ENCODE peak calls at places on chromosomes 13 and 19, in eight cellular contexts. W is AG04449, M is heart left ventricle, D is fibroblast of lung, H is Caco-2, U is esophagus squamous epithelium, Q is HCT116, A is left ventricle myocardium inferior. I is an unnamed sample.

GRCh38 chr19:55486971-55487883 is 1.0 kb upstream of the SSC5D start:
- DNase-seq in W (peak), M (peak), D (peak), H (peak), U (no peak), Q (no peak), A (peak), I (no peak)

GRCh38 chr19:18379803-18380747 is 5.9 kb upstream of the GDF15 start:
- DNase-seq in W (no peak), M (peak), D (peak), H (peak), U (no peak), Q (peak), A (peak), I (peak)

GRCh38 chr13:30745917-30746686 is 10.8 kb downstream of the ALOX5AP start:
- DNase-seq in W (no peak), M (no peak), D (peak), H (peak), U (no peak), Q (no peak), A (no peak), I (no peak)

GRCh38 chr13:107847406-107847805 is 367.9 kb downstream of the LIG4 start:
- DNase-seq in W (no peak), M (no peak), D (no peak), H (no peak), U (no peak), Q (no peak), A (no peak), I (no peak)

GRCh38 chr19:55546822-55547614 is 1.7 kb upstream of the SBK3 start:
- DNase-seq in W (no peak), M (peak), D (peak), H (no peak), U (no peak), Q (no peak), A (peak), I (no peak)

GRCh38 chr13:103282571-103283450 is 216.6 kb upstream of the SLC10A2 start:
- DNase-seq in W (no peak), M (no peak), D (peak), H (no peak), U (no peak), Q (no peak), A (no peak), I (no peak)

GRCh38 chr13:27792393-27793218 is at the start of gene GSX1:
- DNase-seq in W (no peak), M (peak), D (peak), H (peak), U (no peak), Q (no peak), A (peak), I (peak)

GRCh38 chr19:19937403-19937802 is 36.7 kb downstream of the ZNF93 start:
- DNase-seq in W (no peak), M (no peak), D (no peak), H (no peak), U (no peak), Q (no peak), A (no peak), I (no peak)

GRCh38 chr19:3459322-3459881 is 20.9 kb downstream of the SMIM24 start:
- DNase-seq in W (peak), M (peak), D (peak), H (no peak), U (no peak), Q (no peak), A (peak), I (no peak)

GRCh38 chr13:27533155-27533643 is 82.8 kb upstream of the MTIF3 start:
- DNase-seq in W (no peak), M (peak), D (peak), H (peak), U (no peak), Q (peak), A (peak), I (no peak)

GRCh38 chr13:33445476-33445875 is 159.9 kb upstream of the STARD13 start:
- DNase-seq in W (no peak), M (no peak), D (no peak), H (no peak), U (no peak), Q (no peak), A (no peak), I (peak)

GRCh38 chr13:51879133-51879532 is 17.4 kb downstream of the CCDC70 start:
- DNase-seq in W (no peak), M (no peak), D (no peak), H (no peak), U (no peak), Q (no peak), A (no peak), I (no peak)

GRCh38 chr13:76992548-76993001 is 694 bp downstream of the CLN5 start:
- DNase-seq in W (no peak), M (peak), D (peak), H (no peak), U (no peak), Q (no peak), A (no peak), I (no peak)

GRCh38 chr13:111883571-111884343 is 183.2 kb upstream of the SOX1 start:
- DNase-seq in W (no peak), M (no peak), D (no peak), H (no peak), U (no peak), Q (no peak), A (no peak), I (no peak)

GRCh38 chr19:44690131-44690440 is 8.9 kb upstream of the CEACAM16 start:
- DNase-seq in W (no peak), M (no peak), D (no peak), H (no peak), U (no peak), Q (no peak), A (no peak), I (no peak)

GRCh38 chr13:101523732-101524131 is 71.3 kb downstream of the ITGBL1 start:
- DNase-seq in W (no peak), M (peak), D (peak), H (no peak), U (no peak), Q (no peak), A (no peak), I (no peak)

GRCh38 chr19:29680937-29681336 is 15.7 kb downstream of the PLEKHF1 start:
- DNase-seq in W (no peak), M (no peak), D (no peak), H (no peak), U (no peak), Q (no peak), A (no peak), I (no peak)

GRCh38 chr13:114097893-114098688 is 34.3 kb downstream of the RASA3 start:
- DNase-seq in W (no peak), M (peak), D (no peak), H (peak), U (no peak), Q (no peak), A (no peak), I (no peak)

GRCh38 chr19:8466018-8466417 is 21.2 kb downstream of the HNRNPM start:
- DNase-seq in W (no peak), M (no peak), D (peak), H (no peak), U (no peak), Q (no peak), A (no peak), I (no peak)

GRCh38 chr19:54121259-54121658 is 5.7 kb downstream of the PRPF31 start:
- DNase-seq in W (no peak), M (no peak), D (no peak), H (no peak), U (no peak), Q (no peak), A (no peak), I (no peak)

GRCh38 chr19:55118401-55118991 is 1.1 kb upstream of the PPP1R12C start:
- DNase-seq in W (no peak), M (peak), D (no peak), H (peak), U (no peak), Q (no peak), A (peak), I (no peak)

GRCh38 chr19:11164879-11165406 is 9.4 kb upstream of the SPC24 start:
- DNase-seq in W (no peak), M (peak), D (peak), H (no peak), U (no peak), Q (no peak), A (peak), I (no peak)

GRCh38 chr13:110455941-110456340 is 105.6 kb downstream of the RAB20 start:
- DNase-seq in W (no peak), M (peak), D (peak), H (peak), U (no peak), Q (peak), A (peak), I (peak)

GRCh38 chr19:18833141-18833476 is 1.4 kb downstream of the UPF1 start:
- DNase-seq in W (no peak), M (no peak), D (no peak), H (no peak), U (no peak), Q (no peak), A (no peak), I (no peak)

GRCh38 chr19:19053508-19054314 is 10.1 kb upstream of the SLC25A42 start:
- DNase-seq in W (no peak), M (peak), D (no peak), H (peak), U (no peak), Q (peak), A (peak), I (no peak)

GRCh38 chr13:52118595-52118994 is 10.3 kb downstream of the NEK5 start:
- DNase-seq in W (no peak), M (no peak), D (no peak), H (no peak), U (no peak), Q (no peak), A (no peak), I (no peak)

GRCh38 chr19:10768936-10769335 is 51.1 kb downstream of the DNM2 start:
- DNase-seq in W (no peak), M (no peak), D (no peak), H (no peak), U (no peak), Q (no peak), A (no peak), I (no peak)

GRCh38 chr13:110229905-110230563 is 76.9 kb downstream of the COL4A1 start:
- DNase-seq in W (no peak), M (no peak), D (no peak), H (no peak), U (no peak), Q (no peak), A (no peak), I (no peak)

GRCh38 chr13:114134111-114134943 is 1.9 kb upstream of the RASA3 start:
- DNase-seq in W (no peak), M (no peak), D (no peak), H (no peak), U (no peak), Q (no peak), A (no peak), I (no peak)

GRCh38 chr13:70884196-70884595 is 775.9 kb upstream of the KLHL1 start:
- DNase-seq in W (no peak), M (no peak), D (no peak), H (no peak), U (no peak), Q (no peak), A (no peak), I (no peak)

GRCh38 chr19:39014037-39014436 is 18.3 kb downstream of the FBXO27 start:
- DNase-seq in W (no peak), M (no peak), D (no peak), H (no peak), U (no peak), Q (no peak), A (no peak), I (no peak)

GRCh38 chr19:4279530-4280422 is 710 bp downstream of the SHD start:
- DNase-seq in W (no peak), M (no peak), D (no peak), H (no peak), U (no peak), Q (no peak), A (no peak), I (no peak)

GRCh38 chr19:996051-996838 is 4.0 kb upstream of the GRIN3B start:
- DNase-seq in W (no peak), M (no peak), D (peak), H (peak), U (no peak), Q (no peak), A (no peak), I (no peak)

GRCh38 chr13:75938811-75939525 is 302.8 kb downstream of the LMO7 start:
- DNase-seq in W (no peak), M (no peak), D (peak), H (no peak), U (no peak), Q (no peak), A (no peak), I (no peak)

GRCh38 chr13:50382511-50382910 is 367.3 kb downstream of the KCNRG start:
- DNase-seq in W (no peak), M (no peak), D (no peak), H (no peak), U (no peak), Q (no peak), A (no peak), I (no peak)

GRCh38 chr19:29329460-29330134 is 116.6 kb upstream of the UQCRFS1 start:
- DNase-seq in W (no peak), M (no peak), D (no peak), H (peak), U (no peak), Q (no peak), A (no peak), I (peak)

GRCh38 chr19:41870401-41870873 is 6.6 kb upstream of the CD79A start:
- DNase-seq in W (no peak), M (no peak), D (peak), H (no peak), U (no peak), Q (no peak), A (no peak), I (no peak)

GRCh38 chr13:43116242-43116641 is 92.9 kb downstream of the DNAJC15 start:
- DNase-seq in W (no peak), M (no peak), D (no peak), H (no peak), U (no peak), Q (no peak), A (no peak), I (no peak)

GRCh38 chr13:101978546-101979315 is 423.1 kb downstream of the FGF14 start:
- DNase-seq in W (no peak), M (peak), D (no peak), H (no peak), U (no peak), Q (no peak), A (no peak), I (no peak)

GRCh38 chr13:25169951-25170553 is 2.0 kb downstream of the AMER2 start:
- DNase-seq in W (no peak), M (no peak), D (no peak), H (no peak), U (no peak), Q (no peak), A (no peak), I (no peak)

GRCh38 chr13:25171170-25171516 is 945 bp downstream of the AMER2 start:
- DNase-seq in W (no peak), M (no peak), D (no peak), H (no peak), U (no peak), Q (no peak), A (no peak), I (no peak)

GRCh38 chr13:25171517-25172302 is at the start of gene AMER2:
- DNase-seq in W (no peak), M (no peak), D (peak), H (no peak), U (no peak), Q (no peak), A (peak), I (no peak)

GRCh38 chr13:25169356-25169755 is 2.7 kb downstream of the AMER2 start:
- DNase-seq in W (no peak), M (no peak), D (no peak), H (no peak), U (no peak), Q (no peak), A (no peak), I (no peak)

GRCh38 chr13:25170554-25171107 is 1.5 kb downstream of the AMER2 start:
- DNase-seq in W (no peak), M (no peak), D (no peak), H (no peak), U (no peak), Q (no peak), A (no peak), I (no peak)
- H3K4me3 ChIP-seq in W (no peak), M (peak), D (no peak), H (no peak), U (peak), Q (no peak), A (peak), I (no peak)

GRCh38 chr19:58516964-58517833 is 2.4 kb downstream of the ZBTB45 start:
- DNase-seq in W (no peak), M (no peak), D (no peak), H (no peak), U (no peak), Q (no peak), A (no peak), I (no peak)
- TF ChIP-seq CTCF in W (no peak), M (no peak), D (no peak), H (no peak), U (no peak), Q (peak), A (no peak), I (peak)

GRCh38 chr19:48568345-48568886 is 16.4 kb downstream of the SULT2B1 start:
- DNase-seq in W (no peak), M (peak), D (peak), H (no peak), U (no peak), Q (peak), A (peak), I (no peak)
- H3K4me3 ChIP-seq in W (peak), M (no peak), D (no peak), H (no peak), U (no peak), Q (peak), A (peak), I (no peak)

GRCh38 chr13:44506251-44506650 is 69.9 kb downstream of the TSC22D1 start:
- DNase-seq in W (no peak), M (no peak), D (no peak), H (no peak), U (no peak), Q (no peak), A (no peak), I (no peak)
- TF ChIP-seq CTCF in W (no peak), M (no peak), D (no peak), H (no peak), U (no peak), Q (no peak), A (no peak), I (no peak)

I was measured in LNCaP clone FGC.